ENCODE peak calls at places on chromosomes 3 and 15, in seven cellular contexts. One of them, this sample, is unnamed.

GRCh38 chr15:31605467-31605931 is 278.9 kb downstream of the KLF13 start:
- DNase-seq in GM12892: no peak
- DNase-seq in K562: no peak
- DNase-seq in GM12878: no peak
- DNase-seq in H1: peak
- DNase-seq in SK-N-SH: peak
- DNase-seq in HepG2: no peak
- DNase-seq in this sample: no peak

GRCh38 chr3:48034000-48034516 is 17.8 kb upstream of the MAP4 start:
- DNase-seq in K562: peak
- DNase-seq in GM12892: no peak
- DNase-seq in H1: no peak
- DNase-seq in HepG2: peak
- DNase-seq in SK-N-SH: peak
- DNase-seq in GM12878: no peak
- DNase-seq in this sample: no peak

GRCh38 chr3:89246326-89246725 is 138.9 kb downstream of the EPHA3 start:
- DNase-seq in GM12878: no peak
- DNase-seq in SK-N-SH: no peak
- DNase-seq in GM12892: no peak
- DNase-seq in K562: no peak
- DNase-seq in HepG2: no peak
- DNase-seq in H1: peak
- DNase-seq in this sample: no peak

GRCh38 chr15:100081454-100081853 is 260.3 kb downstream of the ADAMTS17 start:
- DNase-seq in SK-N-SH: no peak
- DNase-seq in GM12892: no peak
- DNase-seq in GM12878: no peak
- DNase-seq in HepG2: no peak
- DNase-seq in H1: no peak
- DNase-seq in K562: no peak
- DNase-seq in this sample: no peak

GRCh38 chr3:113249111-113249510 is 37.8 kb downstream of the BOC start:
- DNase-seq in GM12878: no peak
- DNase-seq in HepG2: no peak
- DNase-seq in GM12892: no peak
- DNase-seq in H1: no peak
- DNase-seq in K562: no peak
- DNase-seq in SK-N-SH: peak
- DNase-seq in this sample: no peak

GRCh38 chr15:45179221-45179985 is 8.4 kb downstream of the SHF start:
- DNase-seq in HepG2: peak
- DNase-seq in GM12892: no peak
- DNase-seq in H1: peak
- DNase-seq in GM12878: no peak
- DNase-seq in SK-N-SH: peak
- DNase-seq in K562: peak
- DNase-seq in this sample: no peak

GRCh38 chr15:81751321-81751720 is 294.5 kb downstream of the MEX3B start:
- DNase-seq in H1: no peak
- DNase-seq in HepG2: no peak
- DNase-seq in SK-N-SH: no peak
- DNase-seq in GM12892: no peak
- DNase-seq in GM12878: no peak
- DNase-seq in K562: no peak
- DNase-seq in this sample: no peak

GRCh38 chr3:36969540-36970432 is 23.1 kb downstream of the EPM2AIP1 start:
- DNase-seq in H1: no peak
- DNase-seq in K562: peak
- DNase-seq in SK-N-SH: peak
- DNase-seq in GM12878: peak
- DNase-seq in HepG2: peak
- DNase-seq in GM12892: peak
- DNase-seq in this sample: peak

GRCh38 chr3:26376131-26376530 is 246.4 kb upstream of the LRRC3B start:
- DNase-seq in K562: no peak
- DNase-seq in GM12892: no peak
- DNase-seq in GM12878: no peak
- DNase-seq in SK-N-SH: no peak
- DNase-seq in HepG2: no peak
- DNase-seq in H1: no peak
- DNase-seq in this sample: no peak

GRCh38 chr15:98428253-98428989 is 219.9 kb upstream of the IGF1R start:
- DNase-seq in K562: peak
- DNase-seq in GM12878: no peak
- DNase-seq in SK-N-SH: peak
- DNase-seq in H1: peak
- DNase-seq in HepG2: peak
- DNase-seq in GM12892: peak
- DNase-seq in this sample: peak

GRCh38 chr3:159458010-159458409 is 530.6 kb upstream of the IL12A start:
- DNase-seq in GM12892: no peak
- DNase-seq in K562: no peak
- DNase-seq in H1: no peak
- DNase-seq in SK-N-SH: no peak
- DNase-seq in HepG2: no peak
- DNase-seq in GM12878: no peak
- DNase-seq in this sample: no peak

GRCh38 chr3:105354429-105354828 is 12.3 kb upstream of the ALCAM start:
- DNase-seq in H1: no peak
- DNase-seq in GM12878: no peak
- DNase-seq in GM12892: no peak
- DNase-seq in SK-N-SH: no peak
- DNase-seq in K562: no peak
- DNase-seq in HepG2: no peak
- DNase-seq in this sample: no peak

GRCh38 chr15:25504307-25504706 is 65.5 kb upstream of the UBE3A start:
- DNase-seq in HepG2: no peak
- DNase-seq in K562: no peak
- DNase-seq in GM12878: no peak
- DNase-seq in SK-N-SH: no peak
- DNase-seq in H1: no peak
- DNase-seq in GM12892: no peak
- DNase-seq in this sample: no peak

GRCh38 chr15:88049509-88049908 is 207.0 kb downstream of the NTRK3 start:
- DNase-seq in GM12878: no peak
- DNase-seq in SK-N-SH: no peak
- DNase-seq in HepG2: no peak
- DNase-seq in H1: no peak
- DNase-seq in K562: no peak
- DNase-seq in GM12892: no peak
- DNase-seq in this sample: no peak

GRCh38 chr3:49414753-49415152 is 2.5 kb downstream of the TCTA start:
- DNase-seq in H1: no peak
- DNase-seq in K562: no peak
- DNase-seq in HepG2: no peak
- DNase-seq in SK-N-SH: no peak
- DNase-seq in GM12892: no peak
- DNase-seq in GM12878: no peak
- DNase-seq in this sample: no peak

DNA sequence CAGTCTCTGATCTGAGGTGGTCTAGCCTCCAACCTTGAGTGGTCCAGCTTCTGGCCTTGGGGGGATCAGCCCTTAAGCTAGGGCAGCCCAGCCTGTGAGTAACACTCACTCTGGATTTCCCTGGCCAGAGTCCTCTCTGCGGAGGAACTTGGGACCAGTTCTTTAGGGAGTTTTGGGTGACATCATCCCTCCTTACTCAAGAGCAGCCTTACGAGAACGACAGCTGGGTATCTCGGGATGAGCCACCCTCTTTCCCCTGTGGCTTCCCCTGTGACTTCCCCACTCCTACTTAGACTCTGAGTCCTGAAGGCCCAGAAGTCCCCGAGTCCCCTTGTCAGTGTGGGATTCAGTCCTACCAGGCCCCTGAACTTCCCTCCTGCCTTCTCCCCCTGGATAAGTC is 10.2 kb upstream of the PLXND1 start:
- DNase-seq in K562: no peak
- DNase-seq in SK-N-SH: no peak
- DNase-seq in GM12892: no peak
- DNase-seq in H1: no peak
- DNase-seq in HepG2: no peak
- DNase-seq in GM12878: no peak
- DNase-seq in this sample: no peak
- TF ChIP-seq TAF1 in K562: no peak
- TF ChIP-seq TAF1 in SK-N-SH: no peak
- TF ChIP-seq TAF1 in GM12892: no peak
- TF ChIP-seq TAF1 in H1: no peak
- TF ChIP-seq TAF1 in HepG2: no peak
- TF ChIP-seq TAF1 in GM12878: no peak
- TF ChIP-seq TAF1 in this sample: no peak

DNA sequence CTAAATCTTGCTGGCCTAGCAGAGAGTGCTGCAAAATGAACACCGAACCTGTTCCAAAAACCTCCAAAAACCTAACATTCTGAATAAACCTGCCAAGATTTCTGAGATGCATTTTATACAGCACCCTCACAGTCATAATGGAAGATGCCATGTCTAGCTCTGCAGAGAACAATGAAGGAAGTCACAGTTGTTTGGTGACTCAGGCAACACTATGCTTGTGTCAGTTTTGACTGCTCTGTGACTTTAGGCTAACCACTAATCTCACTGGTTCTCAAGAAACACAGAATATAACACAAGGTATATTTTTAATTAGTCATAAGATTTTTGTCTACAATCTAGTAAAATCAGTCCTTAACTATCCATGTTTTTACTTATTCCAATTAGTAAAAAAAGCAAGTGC is 606.6 kb downstream of the TBL1XR1 start:
- DNase-seq in H1: no peak
- DNase-seq in GM12892: no peak
- DNase-seq in HepG2: no peak
- DNase-seq in SK-N-SH: no peak
- DNase-seq in GM12878: no peak
- DNase-seq in K562: no peak
- DNase-seq in this sample: no peak
- TF ChIP-seq TAF1 in H1: no peak
- TF ChIP-seq TAF1 in GM12892: no peak
- TF ChIP-seq TAF1 in HepG2: no peak
- TF ChIP-seq TAF1 in SK-N-SH: no peak
- TF ChIP-seq TAF1 in GM12878: no peak
- TF ChIP-seq TAF1 in K562: no peak
- TF ChIP-seq TAF1 in this sample: no peak

GRCh38 chr3:126519506-126520455 is 2.2 kb upstream of the UROC1 start:
- DNase-seq in H1: no peak
- DNase-seq in SK-N-SH: no peak
- DNase-seq in GM12878: no peak
- DNase-seq in HepG2: peak
- DNase-seq in GM12892: no peak
- DNase-seq in K562: no peak
- DNase-seq in this sample: no peak

GRCh38 chr3:126524429-126524988 is 554 bp downstream of the CHST13 start:
- DNase-seq in HepG2: peak
- DNase-seq in SK-N-SH: peak
- DNase-seq in GM12892: no peak
- DNase-seq in K562: peak
- DNase-seq in GM12878: no peak
- DNase-seq in H1: no peak
- DNase-seq in this sample: no peak

GRCh38 chr3:126521122-126521891 is 2.6 kb upstream of the CHST13 start:
- DNase-seq in HepG2: no peak
- DNase-seq in K562: no peak
- DNase-seq in GM12892: no peak
- DNase-seq in GM12878: no peak
- DNase-seq in SK-N-SH: no peak
- DNase-seq in H1: no peak
- DNase-seq in this sample: no peak

GRCh38 chr3:126523745-126524428 is at the start of gene CHST13:
- DNase-seq in GM12892: no peak
- DNase-seq in SK-N-SH: peak
- DNase-seq in HepG2: peak
- DNase-seq in H1: peak
- DNase-seq in GM12878: no peak
- DNase-seq in K562: peak
- DNase-seq in this sample: no peak

DNA sequence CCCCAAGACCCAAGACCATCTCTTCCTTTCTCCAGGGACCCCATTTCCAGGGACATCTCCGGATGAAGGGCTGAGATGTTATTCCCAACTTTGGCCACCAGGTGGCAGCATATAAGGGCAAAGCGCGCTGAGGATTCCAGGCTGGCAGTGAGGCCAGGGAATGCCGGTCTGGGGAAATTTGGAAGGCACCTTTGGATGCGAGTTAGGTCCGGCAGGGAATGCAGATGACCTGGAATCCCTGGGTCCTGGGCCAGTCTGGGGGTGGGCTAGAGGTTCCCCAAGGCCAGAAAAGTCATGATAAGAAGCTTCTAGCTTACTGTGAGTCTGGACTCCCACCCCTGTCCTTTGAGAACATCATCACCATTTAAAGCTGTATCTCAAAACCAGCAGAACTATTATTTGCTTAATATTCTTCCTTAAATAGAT is 1.6 kb upstream of the CHST13 start:
- DNase-seq in GM12892: peak
- DNase-seq in H1: peak
- DNase-seq in K562: peak
- DNase-seq in SK-N-SH: peak
- DNase-seq in HepG2: peak
- DNase-seq in GM12878: no peak
- DNase-seq in this sample: peak
- TF ChIP-seq TAF1 in GM12892: no peak
- TF ChIP-seq TAF1 in H1: no peak
- TF ChIP-seq TAF1 in K562: no peak
- TF ChIP-seq TAF1 in SK-N-SH: no peak
- TF ChIP-seq TAF1 in HepG2: peak
- TF ChIP-seq TAF1 in GM12878: no peak
- TF ChIP-seq TAF1 in this sample: no peak

DNA sequence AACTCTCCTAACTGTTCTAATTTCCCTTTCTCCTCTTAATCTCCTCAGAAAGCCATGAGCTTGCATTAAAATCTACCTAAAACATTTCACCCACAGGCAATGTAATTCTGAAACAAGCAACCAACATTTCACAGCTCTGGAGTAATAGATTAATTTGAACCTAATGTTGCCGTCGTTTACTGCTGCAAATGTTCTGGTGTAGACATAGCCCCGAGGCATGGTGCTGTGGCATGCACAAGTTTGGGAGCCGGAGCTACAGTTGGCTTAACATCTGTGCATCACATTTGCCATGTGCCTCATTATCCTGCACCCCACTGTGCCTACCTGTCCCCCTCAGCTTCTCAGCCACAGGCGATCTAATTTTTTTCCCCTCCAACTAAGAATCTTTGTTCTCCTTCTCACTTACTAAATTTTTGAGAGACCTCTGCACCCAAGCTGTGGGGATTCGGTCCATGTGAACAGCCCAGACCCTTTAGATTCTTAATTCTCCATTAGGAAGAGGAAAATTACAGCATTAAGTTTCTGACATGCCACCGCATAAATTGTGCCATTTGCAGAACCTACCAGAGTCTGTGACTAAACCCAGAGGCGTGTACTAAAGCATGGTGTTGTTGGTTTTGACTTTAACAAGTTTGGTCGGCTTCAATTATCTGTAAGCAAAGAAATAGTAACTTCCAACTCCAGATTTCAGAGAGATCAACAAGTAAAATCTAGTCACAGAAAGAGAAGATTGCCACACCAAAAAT is 419.2 kb downstream of the MECOM start:
- DNase-seq in GM12878: no peak
- DNase-seq in K562: no peak
- DNase-seq in GM12892: no peak
- DNase-seq in H1: no peak
- DNase-seq in HepG2: no peak
- DNase-seq in SK-N-SH: peak
- DNase-seq in this sample: no peak
- TF ChIP-seq TAF1 in GM12878: no peak
- TF ChIP-seq TAF1 in K562: no peak
- TF ChIP-seq TAF1 in GM12892: no peak
- TF ChIP-seq TAF1 in H1: no peak
- TF ChIP-seq TAF1 in HepG2: no peak
- TF ChIP-seq TAF1 in SK-N-SH: no peak
- TF ChIP-seq TAF1 in this sample: no peak

GRCh38 chr3:134827213-134827612 is 32.2 kb downstream of the EPHB1 start:
- DNase-seq in K562: no peak
- DNase-seq in GM12892: no peak
- DNase-seq in HepG2: no peak
- DNase-seq in SK-N-SH: no peak
- DNase-seq in GM12878: no peak
- DNase-seq in H1: no peak
- DNase-seq in this sample: no peak
- TF ChIP-seq TAF1 in K562: no peak
- TF ChIP-seq TAF1 in GM12892: no peak
- TF ChIP-seq TAF1 in HepG2: no peak
- TF ChIP-seq TAF1 in SK-N-SH: no peak
- TF ChIP-seq TAF1 in GM12878: no peak
- TF ChIP-seq TAF1 in H1: no peak
- TF ChIP-seq TAF1 in this sample: no peak